ENCODE peak calls at places on chromosomes 16 and 17, in four cellular contexts. X, O, G and V are unnamed samples.

GRCh38 chr17:49193513-49194296 is 16.7 kb downstream of the GNGT2 start:
- DNase-seq in X (peak; percentile 81), O (peak; percentile 31), G (peak; percentile 77), V (peak; percentile 85)

GRCh38 chr16:77898671-77899211 is 110.4 kb downstream of the VAT1L start:
- DNase-seq in X (no peak), O (no peak), G (no peak), V (no peak)

GRCh38 chr17:58525239-58525638 is 10.8 kb upstream of the MTMR4 start:
- DNase-seq in X (no peak), O (no peak), G (peak; percentile 67), V (peak; percentile 76)

GRCh38 chr16:89565506-89566372 is 5.3 kb downstream of the RPL13 start:
- DNase-seq in X (peak; percentile 59), O (no peak), G (peak; percentile 73), V (no peak)

GRCh38 chr16:14187517-14188338 is 116.6 kb downstream of the MRTFB start:
- DNase-seq in X (no peak), O (no peak), G (no peak), V (no peak)

GRCh38 chr16:1812732-1813163 is 13.9 kb downstream of the HAGH start:
- DNase-seq in X (peak; percentile 83), O (no peak), G (peak; percentile 80), V (peak; percentile 78)

GRCh38 chr17:78873519-78874340 is 29.3 kb downstream of the CEP295NL start:
- DNase-seq in X (no peak), O (peak; percentile 47), G (no peak), V (no peak)

GRCh38 chr16:52114414-52114813 is 432.5 kb downstream of the TOX3 start:
- DNase-seq in X (no peak), O (no peak), G (no peak), V (no peak)

GRCh38 chr17:68401288-68401687 is 56.0 kb downstream of the WIPI1 start:
- DNase-seq in X (no peak), O (no peak), G (no peak), V (peak; percentile 43)

GRCh38 chr17:57750109-57750845 is 5.2 kb upstream of the CCDC182 start:
- DNase-seq in X (no peak), O (no peak), G (no peak), V (no peak)

GRCh38 chr17:74177018-74177450 is 26.4 kb upstream of the RPL38 start:
- DNase-seq in X (no peak), O (no peak), G (no peak), V (no peak)

GRCh38 chr16:10575506-10576130 is 4.8 kb downstream of the EMP2 start:
- DNase-seq in X (no peak), O (no peak), G (no peak), V (no peak)

GRCh38 chr17:1929896-1930750 is 95.0 kb downstream of the RTN4RL1 start:
- DNase-seq in X (no peak), O (no peak), G (no peak), V (no peak)

GRCh38 chr17:63113167-63113566 is 147.1 kb downstream of the TANC2 start:
- DNase-seq in X (no peak), O (no peak), G (no peak), V (no peak)

GRCh38 chr17:17709815-17710321 is 28.6 kb downstream of the RAI1 start:
- DNase-seq in X (no peak), O (no peak), G (no peak), V (no peak)

GRCh38 chr17:17711708-17712141 is 30.5 kb downstream of the RAI1 start:
- DNase-seq in X (no peak), O (no peak), G (no peak), V (no peak)

GRCh38 chr17:17712268-17712924 is 31.1 kb downstream of the RAI1 start:
- DNase-seq in X (no peak), O (no peak), G (no peak), V (no peak)

GRCh38 chr17:17710355-17710727 is 29.1 kb downstream of the RAI1 start:
- DNase-seq in X (no peak), O (no peak), G (no peak), V (no peak)

DNA sequence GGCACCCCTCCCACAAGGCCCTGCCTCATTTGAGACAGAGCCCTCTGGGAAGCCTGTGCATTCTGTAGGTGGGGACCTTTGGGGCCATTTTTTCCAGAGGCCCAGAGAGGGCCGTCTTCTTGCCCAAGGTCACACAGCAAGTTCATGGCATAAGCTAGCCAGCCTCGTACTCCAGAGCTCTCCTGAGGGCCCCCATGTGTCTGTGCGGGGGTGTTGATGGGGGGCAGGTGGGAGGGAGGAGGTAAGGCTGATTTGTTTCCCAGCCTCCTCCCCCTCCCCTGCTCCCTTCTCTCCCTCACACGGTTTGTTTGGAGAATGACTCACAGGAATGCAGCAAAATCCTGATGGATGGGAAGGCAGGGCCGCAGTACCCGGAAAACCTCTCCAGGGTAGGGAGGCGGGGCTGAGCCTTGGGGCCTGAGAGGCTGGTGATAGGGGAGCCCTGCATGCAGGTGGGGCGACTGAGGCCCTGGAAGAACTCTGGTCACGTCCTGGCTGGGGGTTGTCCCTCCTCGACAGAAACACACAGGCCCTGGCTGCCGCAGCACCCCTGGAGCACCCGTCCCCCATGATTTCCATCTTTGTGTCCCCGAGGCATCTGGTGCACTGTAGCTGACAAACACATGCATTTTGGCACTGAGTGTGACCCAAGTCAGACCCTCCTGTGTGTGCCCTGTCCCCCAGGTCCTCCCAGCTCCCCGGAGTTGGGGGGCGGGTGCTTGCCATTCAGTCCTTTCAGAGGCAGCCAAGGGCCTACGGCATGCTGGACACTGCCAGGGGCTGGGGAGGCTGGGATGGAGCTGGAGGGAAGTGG is 29.7 kb downstream of the RAI1 start:
- DNase-seq in X (peak; percentile 71), O (no peak), G (peak; percentile 75), V (peak; percentile 83)
- TF ChIP-seq POLR2A in X (no peak), O (no peak), G (no peak), V (no peak)

GRCh38 chr17:61200349-61200735 is 199.3 kb upstream of the TBX2 start:
- DNase-seq in X (no peak), O (no peak), G (no peak), V (no peak)
- H3K27ac ChIP-seq in X (no peak overlapping the region), O (no peak overlapping the region), G (no peak overlapping the region), V (peak overlapping the region; percentile 74)

GRCh38 chr16:19610200-19610599 is 54.7 kb downstream of the VPS35L start:
- DNase-seq in X (no peak), O (no peak), G (no peak), V (no peak)
- H3K4me1 ChIP-seq in X (peaks cover 10% of the 10 kb centered on the region), O (no peaks in the 10 kb centered on the region), G (no peaks in the 10 kb centered on the region), V (peaks cover 5% of the 10 kb centered on the region)

GRCh38 chr17:75456417-75457046 is at the start of gene TMEM94:
- DNase-seq in X (peak; percentile 94), O (peak; percentile 93), G (peak; percentile 98), V (peak; percentile 99)
- TF ChIP-seq POLR2A in X (no peak), O (peak; percentile 66), G (peak; percentile 59), V (no peak)

GRCh38 chr17:32976131-32976530 is 15.5 kb upstream of the SPACA3 start:
- DNase-seq in X (no peak), O (no peak), G (no peak), V (no peak)
- H3K27ac ChIP-seq in X (no peak overlapping the region), O (no peak overlapping the region), G (no peak overlapping the region), V (no peak overlapping the region)

DNA sequence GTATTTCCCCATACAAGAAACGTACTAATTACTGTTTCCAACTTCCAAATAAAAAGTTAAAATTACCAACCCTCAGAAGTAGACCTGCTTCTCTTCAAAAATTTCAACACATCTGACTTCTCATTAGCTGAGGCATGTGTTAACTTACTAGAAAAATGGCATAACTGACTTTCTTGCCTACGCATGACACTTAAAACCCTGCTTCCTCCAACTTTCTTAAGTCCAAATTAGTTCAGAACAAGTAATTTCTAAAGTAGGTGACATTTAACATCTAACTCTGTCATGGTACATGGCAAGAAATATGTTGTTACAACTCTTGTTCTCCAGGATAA is 6.7 kb downstream of the USP7 start:
- DNase-seq in X (no peak), O (no peak), G (no peak), V (no peak)
- H3K4me1 ChIP-seq in X (peaks cover 38% of the 10 kb centered on the region), O (no peaks in the 10 kb centered on the region), G (peaks cover 15% of the 10 kb centered on the region), V (peaks cover 94% of the 10 kb centered on the region)

DNA sequence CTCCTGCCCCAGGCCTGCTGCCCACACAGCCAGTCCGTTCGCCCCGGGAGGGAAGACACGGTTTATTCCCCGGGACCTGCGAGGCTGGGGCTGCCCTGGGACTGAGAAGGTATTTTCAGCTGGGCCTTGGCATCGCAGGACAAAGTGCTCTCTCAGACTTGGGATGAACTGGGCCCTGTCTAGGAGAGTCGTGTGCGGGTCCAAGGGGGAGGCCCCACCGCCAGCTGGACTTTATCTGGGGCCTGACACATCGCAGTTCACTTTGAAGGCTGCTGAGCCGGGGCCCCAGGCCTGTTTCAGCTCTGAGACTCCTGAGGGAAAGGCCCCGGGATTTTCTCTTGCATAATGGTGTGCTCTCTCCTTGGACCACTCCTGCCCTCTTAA is 6.8 kb downstream of the CRISPLD2 start:
- DNase-seq in X (peak; percentile 79), O (no peak), G (peak; percentile 60), V (peak; percentile 96)
- TF ChIP-seq POLR2A in X (no peak), O (no peak), G (no peak), V (no peak)

GRCh38 chr17:40547785-40548478 is 17.3 kb downstream of the CCR7 start:
- DNase-seq in X (no peak), O (no peak), G (no peak), V (no peak)
- H3K27ac ChIP-seq in X (peak overlapping the region; percentile 7), O (peak overlapping the region; percentile 10), G (peak overlapping the region; percentile 63), V (peak overlapping the region; percentile 89)

GRCh38 chr16:87322833-87323726 is 5.9 kb upstream of the C16orf95 start:
- DNase-seq in X (peak; percentile 18), O (no peak), G (no peak), V (no peak)
- H3K4me1 ChIP-seq in X (peaks cover 4% of the 10 kb centered on the region), O (no peaks in the 10 kb centered on the region), G (peaks cover 4% of the 10 kb centered on the region), V (peaks cover 14% of the 10 kb centered on the region)